ENCODE peak calls at places on chromosomes 4 and X, in eight cellular contexts. One of them, this sample, is unnamed. For H3K4me1 and H3K9me2, the result is how much of the 10 kb centered on the place peaks cover.

GRCh38 chr4:54276633-54277426 is 47.7 kb downstream of the PDGFRA start:
- DNase-seq in GM23248: peak
- DNase-seq in SK-N-SH: no peak
- DNase-seq in OCI-LY7: no peak
- DNase-seq in Karpas-422: no peak
- DNase-seq in MM.1S: no peak
- DNase-seq in GM23338: peak
- DNase-seq in PC-9: no peak
- DNase-seq in this sample: no peak

GRCh38 chr4:832108-832507 is 6.2 kb upstream of the CPLX1 start:
- DNase-seq in GM23248: no peak
- DNase-seq in SK-N-SH: no peak
- DNase-seq in OCI-LY7: no peak
- DNase-seq in Karpas-422: no peak
- DNase-seq in MM.1S: no peak
- DNase-seq in GM23338: no peak
- DNase-seq in PC-9: no peak
- DNase-seq in this sample: no peak

GRCh38 chr4:85684676-85685075 is 209.7 kb downstream of the ARHGAP24 start:
- DNase-seq in GM23248: no peak
- DNase-seq in SK-N-SH: no peak
- DNase-seq in OCI-LY7: no peak
- DNase-seq in Karpas-422: no peak
- DNase-seq in MM.1S: no peak
- DNase-seq in GM23338: no peak
- DNase-seq in PC-9: no peak
- DNase-seq in this sample: no peak

GRCh38 chr4:169219440-169219839 is 51.3 kb downstream of the SH3RF1 start:
- DNase-seq in GM23248: no peak
- DNase-seq in SK-N-SH: no peak
- DNase-seq in OCI-LY7: no peak
- DNase-seq in Karpas-422: no peak
- DNase-seq in MM.1S: no peak
- DNase-seq in GM23338: no peak
- DNase-seq in PC-9: no peak
- DNase-seq in this sample: no peak

GRCh38 chr4:152605641-152606304 is 69.9 kb upstream of the FBXW7 start:
- DNase-seq in GM23248: peak
- DNase-seq in SK-N-SH: peak
- DNase-seq in OCI-LY7: no peak
- DNase-seq in Karpas-422: no peak
- DNase-seq in MM.1S: no peak
- DNase-seq in GM23338: no peak
- DNase-seq in PC-9: no peak
- DNase-seq in this sample: no peak

GRCh38 chr4:100588076-100588475 is 70.3 kb upstream of the EMCN start:
- DNase-seq in GM23248: no peak
- DNase-seq in SK-N-SH: no peak
- DNase-seq in OCI-LY7: no peak
- DNase-seq in Karpas-422: no peak
- DNase-seq in MM.1S: no peak
- DNase-seq in GM23338: no peak
- DNase-seq in PC-9: no peak
- DNase-seq in this sample: no peak

GRCh38 chr4:8100696-8101095 is 57.9 kb downstream of the ABLIM2 start:
- DNase-seq in GM23248: peak
- DNase-seq in SK-N-SH: no peak
- DNase-seq in OCI-LY7: no peak
- DNase-seq in Karpas-422: no peak
- DNase-seq in MM.1S: no peak
- DNase-seq in GM23338: no peak
- DNase-seq in PC-9: no peak
- DNase-seq in this sample: no peak

GRCh38 chr4:141668200-141668599 is 31.8 kb downstream of the IL15 start:
- DNase-seq in GM23248: peak
- DNase-seq in SK-N-SH: no peak
- DNase-seq in OCI-LY7: no peak
- DNase-seq in Karpas-422: no peak
- DNase-seq in MM.1S: no peak
- DNase-seq in GM23338: no peak
- DNase-seq in PC-9: no peak
- DNase-seq in this sample: peak

GRCh38 chr4:76762136-76763130 is 135.5 kb downstream of the SOWAHB start:
- DNase-seq in GM23248: no peak
- DNase-seq in SK-N-SH: no peak
- DNase-seq in OCI-LY7: no peak
- DNase-seq in Karpas-422: no peak
- DNase-seq in MM.1S: no peak
- DNase-seq in GM23338: no peak
- DNase-seq in PC-9: no peak
- DNase-seq in this sample: no peak

GRCh38 chr4:144903953-144904711 is 193.9 kb downstream of the ANAPC10 start:
- DNase-seq in GM23248: peak
- DNase-seq in SK-N-SH: no peak
- DNase-seq in OCI-LY7: no peak
- DNase-seq in Karpas-422: no peak
- DNase-seq in MM.1S: no peak
- DNase-seq in GM23338: no peak
- DNase-seq in PC-9: no peak
- DNase-seq in this sample: peak

GRCh38 chrX:41923925-41924693 is 755 bp upstream of the CASK start:
- DNase-seq in GM23248: peak
- DNase-seq in SK-N-SH: peak
- DNase-seq in OCI-LY7: peak
- DNase-seq in Karpas-422: no peak
- DNase-seq in MM.1S: peak
- DNase-seq in GM23338: no peak
- DNase-seq in PC-9: peak
- DNase-seq in this sample: peak

GRCh38 chr4:175536852-175537453 is 275.1 kb downstream of the GPM6A start:
- DNase-seq in GM23248: peak
- DNase-seq in SK-N-SH: peak
- DNase-seq in OCI-LY7: peak
- DNase-seq in Karpas-422: peak
- DNase-seq in MM.1S: peak
- DNase-seq in GM23338: peak
- DNase-seq in PC-9: peak
- DNase-seq in this sample: peak

GRCh38 chr4:145937990-145938611 is 522 bp downstream of the ZNF827 start:
- DNase-seq in GM23248: peak
- DNase-seq in SK-N-SH: peak
- DNase-seq in OCI-LY7: peak
- DNase-seq in Karpas-422: peak
- DNase-seq in MM.1S: peak
- DNase-seq in GM23338: peak
- DNase-seq in PC-9: no peak
- DNase-seq in this sample: peak

GRCh38 chrX:46444011-46444410 is 101.2 kb downstream of the ZNF674 start:
- DNase-seq in GM23248: peak
- DNase-seq in SK-N-SH: no peak
- DNase-seq in OCI-LY7: no peak
- DNase-seq in Karpas-422: no peak
- DNase-seq in MM.1S: no peak
- DNase-seq in GM23338: no peak
- DNase-seq in PC-9: peak
- DNase-seq in this sample: peak

GRCh38 chr4:35793045-35793722 is 451.1 kb downstream of the ARAP2 start:
- DNase-seq in GM23248: no peak
- DNase-seq in SK-N-SH: no peak
- DNase-seq in OCI-LY7: no peak
- DNase-seq in Karpas-422: no peak
- DNase-seq in MM.1S: no peak
- DNase-seq in GM23338: no peak
- DNase-seq in PC-9: no peak
- DNase-seq in this sample: no peak

GRCh38 chrX:69362889-69363288 is 141.2 kb upstream of the NALF2 start:
- DNase-seq in GM23248: peak
- DNase-seq in SK-N-SH: peak
- DNase-seq in OCI-LY7: no peak
- DNase-seq in Karpas-422: no peak
- DNase-seq in MM.1S: no peak
- DNase-seq in GM23338: no peak
- DNase-seq in PC-9: no peak
- DNase-seq in this sample: no peak

GRCh38 chr4:13538427-13538973 is 5.8 kb downstream of the NKX3-2 start:
- DNase-seq in GM23248: no peak
- DNase-seq in SK-N-SH: peak
- DNase-seq in OCI-LY7: no peak
- DNase-seq in Karpas-422: no peak
- DNase-seq in MM.1S: no peak
- DNase-seq in GM23338: no peak
- DNase-seq in PC-9: no peak
- DNase-seq in this sample: no peak

GRCh38 chr4:3530663-3531254 is 1.5 kb downstream of the LRPAP1 start:
- DNase-seq in GM23248: no peak
- DNase-seq in SK-N-SH: no peak
- DNase-seq in OCI-LY7: no peak
- DNase-seq in Karpas-422: peak
- DNase-seq in MM.1S: no peak
- DNase-seq in GM23338: no peak
- DNase-seq in PC-9: no peak
- DNase-seq in this sample: no peak

DNA sequence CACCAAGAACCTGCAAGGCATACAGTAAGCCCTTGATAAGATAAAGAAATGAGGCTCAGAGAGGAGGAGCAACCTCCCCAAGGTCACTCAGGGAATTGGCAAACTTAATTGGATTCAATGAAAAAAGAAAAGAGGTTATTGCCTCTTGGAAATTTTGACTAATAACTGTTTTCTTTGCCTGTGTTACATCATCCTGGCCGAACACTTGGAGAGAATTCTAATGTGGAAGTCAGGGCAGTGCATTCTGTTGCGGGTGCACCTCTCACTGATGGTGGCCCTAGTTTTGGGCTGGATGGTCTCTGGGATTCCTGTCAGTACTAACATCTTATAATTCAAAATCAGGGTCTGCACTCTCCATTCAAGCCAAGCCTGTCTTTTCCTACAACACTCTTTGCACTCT is 186.2 kb upstream of the BCOR start:
- DNase-seq in GM23248: peak
- DNase-seq in SK-N-SH: no peak
- DNase-seq in OCI-LY7: no peak
- DNase-seq in Karpas-422: no peak
- DNase-seq in MM.1S: no peak
- DNase-seq in GM23338: no peak
- DNase-seq in PC-9: no peak
- DNase-seq in this sample: no peak
- H3K27ac ChIP-seq in GM23248: no peak
- H3K27ac ChIP-seq in SK-N-SH: no peak
- H3K27ac ChIP-seq in OCI-LY7: no peak
- H3K27ac ChIP-seq in Karpas-422: no peak
- H3K27ac ChIP-seq in MM.1S: no peak
- H3K27ac ChIP-seq in GM23338: no peak
- H3K27ac ChIP-seq in PC-9: no peak
- H3K27ac ChIP-seq in this sample: no peak

GRCh38 chrX:153493085-153493484 is 1.7 kb upstream of the BGN start:
- DNase-seq in GM23248: no peak
- DNase-seq in SK-N-SH: no peak
- DNase-seq in OCI-LY7: no peak
- DNase-seq in Karpas-422: no peak
- DNase-seq in MM.1S: no peak
- DNase-seq in GM23338: no peak
- DNase-seq in PC-9: no peak
- DNase-seq in this sample: no peak

GRCh38 chrX:153492543-153492942 is 2.2 kb upstream of the BGN start:
- DNase-seq in GM23248: no peak
- DNase-seq in SK-N-SH: no peak
- DNase-seq in OCI-LY7: no peak
- DNase-seq in Karpas-422: no peak
- DNase-seq in MM.1S: no peak
- DNase-seq in GM23338: no peak
- DNase-seq in PC-9: no peak
- DNase-seq in this sample: no peak

GRCh38 chrX:153490217-153490616 is 4.6 kb upstream of the BGN start:
- DNase-seq in GM23248: no peak
- DNase-seq in SK-N-SH: peak
- DNase-seq in OCI-LY7: no peak
- DNase-seq in Karpas-422: no peak
- DNase-seq in MM.1S: no peak
- DNase-seq in GM23338: no peak
- DNase-seq in PC-9: no peak
- DNase-seq in this sample: peak

GRCh38 chrX:153491351-153492152 is 3.2 kb upstream of the BGN start:
- DNase-seq in GM23248: no peak
- DNase-seq in SK-N-SH: peak
- DNase-seq in OCI-LY7: no peak
- DNase-seq in Karpas-422: no peak
- DNase-seq in MM.1S: no peak
- DNase-seq in GM23338: no peak
- DNase-seq in PC-9: no peak
- DNase-seq in this sample: no peak

DNA sequence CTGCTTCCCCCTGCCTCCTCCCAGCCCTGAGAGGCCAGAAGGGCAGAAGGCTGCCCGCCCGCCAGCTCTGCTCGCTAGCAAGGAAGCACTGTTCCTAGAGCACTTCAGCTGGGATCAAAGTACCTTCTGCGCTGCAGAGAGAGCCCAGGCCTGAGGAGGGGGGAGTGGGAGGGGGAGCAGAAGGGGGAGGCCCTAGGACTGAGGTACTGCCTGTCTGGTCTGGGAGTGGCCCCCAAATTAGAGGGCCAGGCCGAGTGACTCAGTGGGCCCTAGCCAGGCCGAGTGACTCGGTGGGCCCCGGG is 2.7 kb upstream of the BGN start:
- DNase-seq in GM23248: no peak
- DNase-seq in SK-N-SH: no peak
- DNase-seq in OCI-LY7: no peak
- DNase-seq in Karpas-422: no peak
- DNase-seq in MM.1S: no peak
- DNase-seq in GM23338: no peak
- DNase-seq in PC-9: no peak
- DNase-seq in this sample: no peak
- H3K4me1 ChIP-seq in GM23248: under half
- H3K4me1 ChIP-seq in SK-N-SH: half or more
- H3K4me1 ChIP-seq in OCI-LY7: under half
- H3K4me1 ChIP-seq in Karpas-422: under half
- H3K4me1 ChIP-seq in MM.1S: under half
- H3K4me1 ChIP-seq in GM23338: under half
- H3K4me1 ChIP-seq in PC-9: under half
- H3K4me1 ChIP-seq in this sample: under half

GRCh38 chr4:113270520-113271319 is 221.3 kb downstream of the ANK2 start:
- DNase-seq in GM23248: no peak
- DNase-seq in SK-N-SH: no peak
- DNase-seq in OCI-LY7: no peak
- DNase-seq in Karpas-422: no peak
- DNase-seq in MM.1S: no peak
- DNase-seq in GM23338: peak
- DNase-seq in PC-9: no peak
- DNase-seq in this sample: no peak
- H3K9me2 ChIP-seq in GM23248: under half
- H3K9me2 ChIP-seq in SK-N-SH: under half
- H3K9me2 ChIP-seq in OCI-LY7: under half
- H3K9me2 ChIP-seq in Karpas-422: under half
- H3K9me2 ChIP-seq in MM.1S: under half
- H3K9me2 ChIP-seq in GM23338: under half
- H3K9me2 ChIP-seq in PC-9: under half
- H3K9me2 ChIP-seq in this sample: under half

DNA sequence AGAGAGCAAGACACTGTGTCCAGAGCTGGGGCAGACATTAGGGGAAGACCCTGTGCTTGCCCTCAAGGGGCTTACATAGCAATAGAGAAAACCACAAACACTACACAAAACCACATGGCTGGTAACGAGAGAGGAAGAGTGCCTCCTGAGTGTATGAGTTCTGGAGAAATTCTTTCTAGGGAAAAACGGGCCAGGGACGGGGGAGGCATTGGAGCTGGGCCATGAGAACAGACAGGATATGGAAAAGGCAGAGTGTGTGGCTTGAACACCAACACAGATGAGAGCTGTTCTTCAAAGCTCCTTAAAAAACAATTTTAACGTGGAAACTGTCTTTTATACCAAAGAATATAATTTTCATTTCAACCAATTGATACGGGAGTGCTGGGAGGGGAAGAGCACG is 42.7 kb downstream of the RASGEF1B start:
- DNase-seq in GM23248: no peak
- DNase-seq in SK-N-SH: no peak
- DNase-seq in OCI-LY7: no peak
- DNase-seq in Karpas-422: no peak
- DNase-seq in MM.1S: no peak
- DNase-seq in GM23338: no peak
- DNase-seq in PC-9: no peak
- DNase-seq in this sample: no peak
- H3K27ac ChIP-seq in GM23248: no peak
- H3K27ac ChIP-seq in SK-N-SH: no peak
- H3K27ac ChIP-seq in OCI-LY7: no peak
- H3K27ac ChIP-seq in Karpas-422: no peak
- H3K27ac ChIP-seq in MM.1S: no peak
- H3K27ac ChIP-seq in GM23338: no peak
- H3K27ac ChIP-seq in PC-9: no peak
- H3K27ac ChIP-seq in this sample: no peak